ENCODE peak calls at places on chromosome 18, in four cellular contexts. C is GM12878, M is HepG2, K is K562. N is an unnamed sample.

GRCh38 chr18:57906852-57907251 is 103.7 kb upstream of the ATP8B1 start:
- DNase-seq in M (no peak), K (peak), C (no peak), N (peak)

GRCh38 chr18:42578781-42579180 is 536.7 kb downstream of the RIT2 start:
- DNase-seq in K (no peak), C (no peak), M (no peak), N (no peak)

GRCh38 chr18:62939433-62939832 is 224.1 kb downstream of the PHLPP1 start:
- DNase-seq in C (no peak), M (no peak), K (no peak), N (no peak)

GRCh38 chr18:56298935-56299334 is 339.5 kb downstream of the TXNL1 start:
- DNase-seq in M (no peak), C (no peak), K (peak), N (no peak)

GRCh38 chr18:63907649-63908048 is at the start of gene SERPINB10:
- DNase-seq in K (no peak), M (no peak), C (no peak), N (no peak)

GRCh38 chr18:4106407-4107033 is 348.6 kb downstream of the DLGAP1 start:
- DNase-seq in M (peak), C (no peak), K (peak), N (peak)

GRCh38 chr18:65435529-65435928 is 315.3 kb upstream of the CDH7 start:
- DNase-seq in K (no peak), C (no peak), M (no peak), N (no peak)

GRCh38 chr18:47087676-47088075 is 52.3 kb upstream of the ELOA2 start:
- DNase-seq in K (no peak), M (no peak), C (no peak), N (no peak)

GRCh38 chr18:46750626-46751025 is 6.2 kb downstream of the ST8SIA5 start:
- DNase-seq in C (no peak), K (no peak), M (no peak), N (no peak)

GRCh38 chr18:51273435-51273834 is 76.0 kb upstream of the MEX3C start:
- DNase-seq in C (no peak), K (no peak), M (no peak), N (no peak)

GRCh38 chr18:61727241-61727640 is 165.6 kb downstream of the RNF152 start:
- DNase-seq in K (no peak), C (no peak), M (no peak), N (no peak)

GRCh38 chr18:57891707-57892391 is 88.7 kb upstream of the ATP8B1 start:
- DNase-seq in M (no peak), C (no peak), K (no peak), N (no peak)

GRCh38 chr18:54956506-54956905 is 2.8 kb downstream of the CCDC68 start:
- DNase-seq in M (no peak), K (no peak), C (no peak), N (no peak)

GRCh38 chr18:50706199-50706598 is 113.6 kb downstream of the MRO start:
- DNase-seq in K (no peak), M (no peak), C (no peak), N (no peak)

GRCh38 chr18:22545091-22545795 is 127.5 kb upstream of the CTAGE1 start:
- DNase-seq in C (no peak), M (no peak), K (no peak), N (no peak)

GRCh38 chr18:41075212-41075611 is 879.8 kb upstream of the PIK3C3 start:
- DNase-seq in M (no peak), K (no peak), C (no peak), N (no peak)

GRCh38 chr18:51666717-51667320 is 469.3 kb upstream of the MEX3C start:
- DNase-seq in C (no peak), K (no peak), M (no peak), N (no peak)

GRCh38 chr18:39441648-39442047 is 1876.0 kb upstream of the CELF4 start:
- DNase-seq in C (no peak), M (no peak), K (no peak), N (no peak)

GRCh38 chr18:2898131-2898640 is 51.4 kb downstream of the EMILIN2 start:
- DNase-seq in K (peak), M (no peak), C (no peak), N (no peak)
- TF ChIP-seq CBFB in K (no peak), M (no peak), C (no peak), N (no peak)

DNA sequence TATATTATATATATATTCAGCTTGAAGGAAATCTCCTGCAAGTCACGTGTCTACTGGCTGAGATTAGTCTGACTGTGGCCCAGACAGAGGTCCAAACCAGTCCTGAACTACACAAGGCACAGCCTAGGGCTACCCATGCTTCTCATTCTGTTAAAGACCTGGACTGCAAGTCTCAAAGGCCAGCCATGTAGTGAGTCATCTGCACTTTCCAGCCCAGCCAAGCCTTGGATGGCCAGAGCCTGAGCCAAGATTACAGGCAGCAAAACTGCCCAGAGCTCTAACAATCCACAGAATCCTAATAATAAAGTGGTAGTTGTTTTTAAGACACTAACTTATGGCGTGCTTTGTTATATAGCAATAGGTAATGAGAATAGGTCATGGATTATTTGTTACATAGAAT is 259.6 kb downstream of the SS18 start:
- DNase-seq in C (no peak), M (peak), K (no peak), N (no peak)
- TF ChIP-seq CBFB in C (no peak), M (no peak), K (no peak), N (no peak)

DNA sequence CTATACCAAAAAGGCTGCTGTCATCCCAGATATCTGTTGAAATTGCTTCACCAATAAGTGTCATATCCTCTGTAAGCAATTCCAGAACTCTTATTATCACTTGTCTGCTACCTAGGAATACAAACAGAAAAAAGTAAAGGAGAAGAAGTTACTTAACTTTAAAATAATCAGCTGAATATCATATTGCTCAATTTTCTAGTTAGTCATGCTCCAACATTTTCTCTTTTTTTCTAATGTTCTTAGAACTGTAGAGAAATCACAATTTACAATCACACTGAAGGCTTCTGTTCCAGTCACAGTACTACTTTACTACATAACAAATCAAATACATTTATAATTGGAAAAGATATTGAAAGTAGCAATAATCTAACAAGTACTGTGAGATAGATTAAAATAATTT is 17.4 kb downstream of the RTTN start:
- DNase-seq in K (no peak), M (no peak), C (no peak), N (no peak)
- TF ChIP-seq CBFB in K (no peak), M (no peak), C (no peak), N (no peak)

GRCh38 chr18:75208836-75209128 is 157 bp downstream of the PTGR3 start:
- DNase-seq in M (no peak), C (no peak), K (no peak), N (no peak)
- TF ChIP-seq CBFB in M (no peak), C (no peak), K (no peak), N (no peak)

GRCh38 chr18:77054288-77054605 is 78.3 kb downstream of the MBP start:
- DNase-seq in M (no peak), C (no peak), K (no peak), N (no peak)
- TF ChIP-seq CBFB in M (no peak), C (no peak), K (no peak), N (no peak)

DNA sequence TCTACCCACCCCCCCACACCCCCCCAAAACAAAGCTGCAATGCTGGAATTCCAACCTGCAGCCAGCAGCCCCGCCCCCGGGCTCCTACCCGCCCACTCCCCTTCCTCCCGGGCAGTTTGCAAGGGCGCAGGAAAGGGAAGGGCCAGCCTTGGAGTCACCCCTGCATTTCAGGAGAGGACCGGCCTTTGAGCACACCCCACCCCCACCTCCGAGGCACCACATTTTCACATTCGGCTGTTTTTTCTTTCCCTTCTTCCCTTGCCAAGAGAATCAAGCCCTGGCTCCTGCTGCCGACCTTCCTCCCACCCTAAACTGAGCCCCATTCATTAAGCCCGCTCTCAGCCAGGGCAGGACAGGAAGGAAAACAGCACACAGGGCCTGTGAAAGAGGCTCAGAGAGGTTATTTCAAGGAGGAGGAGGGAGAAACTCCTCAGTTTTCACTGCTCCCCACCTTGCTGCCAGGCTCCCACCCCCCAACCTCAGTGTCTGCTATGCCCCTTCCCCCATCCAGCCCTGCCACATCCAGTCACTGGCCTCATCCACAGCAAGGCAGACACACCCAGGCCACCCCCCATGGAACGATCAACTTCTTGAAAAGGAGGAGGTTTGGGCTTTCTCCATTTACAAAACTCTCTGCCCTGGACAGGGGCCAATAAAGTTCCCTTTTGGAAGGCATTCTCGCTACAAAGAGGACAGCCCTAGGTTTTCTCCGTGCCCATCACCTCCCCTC is 11.2 kb downstream of the SMAD7 start:
- DNase-seq in K (no peak), M (no peak), C (no peak), N (peak)
- TF ChIP-seq CBFB in K (no peak), M (no peak), C (no peak), N (no peak)

DNA sequence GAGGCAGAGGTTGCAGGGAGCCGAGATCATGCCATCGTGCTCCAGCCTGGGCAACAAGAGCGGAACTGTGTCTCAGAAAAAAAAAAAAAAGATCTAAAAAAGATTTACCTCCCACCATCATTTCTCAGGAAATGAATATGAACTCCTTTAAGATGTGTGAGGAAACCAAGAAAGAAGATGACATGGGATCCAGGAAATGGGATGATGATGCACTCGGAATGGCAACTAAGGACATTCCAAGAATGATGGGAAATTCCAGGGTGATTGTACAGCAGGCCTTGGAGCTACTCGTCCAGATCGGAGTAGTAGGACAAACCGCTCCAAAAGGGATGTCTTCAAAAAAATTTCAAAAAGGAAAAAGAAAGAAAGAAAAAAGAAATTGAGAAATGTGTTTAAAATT is 84.9 kb upstream of the PMAIP1 start:
- DNase-seq in M (no peak), C (no peak), K (no peak), N (no peak)
- TF ChIP-seq CBFB in M (no peak), C (no peak), K (no peak), N (no peak)

GRCh38 chr18:68314403-68314802 is 400.5 kb downstream of the TMX3 start:
- DNase-seq in C (no peak), K (no peak), M (no peak), N (no peak)
- TF ChIP-seq CBFB in C (no peak), K (no peak), M (no peak), N (no peak)

N was measured in WTC11.